ENCODE peak calls at places on chromosomes 5 and 9, in nine cellular contexts. I is stimulated activated CD4-positive, alpha-beta T cell treated with anti-CD3 and anti-CD28 coated beads, Interleukin-4, amount 100 ng/mL, for 48 hours; J is NCI-H1092; B is AG10803; D is NCI-H748 treated with DMSO at 0.1 percent for 48 hours; G is stimulated activated naive CD4-positive, alpha-beta T cell; L is heart right ventricle; U is Daoy; F is EL. Z is an unnamed sample.

GRCh38 chr5:93582677-93583524 is at the start of gene NR2F1:
- DNase-seq in L (peak), F (peak), B (peak), J (peak), I (no peak), D (peak), G (no peak), U (peak), Z (peak)

GRCh38 chr5:185095-186070 is 5.9 kb upstream of the LRRC14B start:
- DNase-seq in F (no peak), L (no peak), I (no peak), D (no peak), J (no peak), U (no peak), B (no peak), G (no peak), Z (no peak)

GRCh38 chr5:135880278-135880677 is 15.4 kb downstream of the IL9 start:
- DNase-seq in I (no peak), D (no peak), B (no peak), G (no peak), L (no peak), F (peak), U (peak), J (no peak), Z (no peak)

GRCh38 chr5:140232731-140233130 is 57.7 kb downstream of the CYSTM1 start:
- DNase-seq in J (no peak), L (no peak), G (no peak), D (no peak), F (no peak), U (no peak), I (no peak), B (no peak), Z (peak)

GRCh38 chr5:27571681-27572080 is 533.3 kb upstream of the CDH9 start:
- DNase-seq in F (no peak), G (no peak), D (no peak), I (no peak), U (no peak), B (no peak), J (no peak), L (no peak), Z (no peak)

GRCh38 chr9:113715086-113715485 is 161.0 kb upstream of the ZNF618 start:
- DNase-seq in B (peak), I (no peak), F (peak), D (no peak), L (no peak), U (peak), J (no peak), G (no peak), Z (peak)

GRCh38 chr9:137167113-137167751 is 2.6 kb downstream of the LRRC26 start:
- DNase-seq in I (no peak), U (peak), J (no peak), G (no peak), B (no peak), D (no peak), L (no peak), F (no peak), Z (no peak)

GRCh38 chr9:127943746-127944145 is 6.1 kb upstream of the DPM2 start:
- DNase-seq in L (peak), D (peak), F (peak), I (peak), G (peak), J (peak), B (peak), U (peak), Z (peak)

GRCh38 chr5:52948418-52949076 is 40.6 kb upstream of the ITGA2 start:
- DNase-seq in U (peak), G (peak), F (peak), B (peak), L (peak), D (peak), J (peak), I (peak), Z (peak)

GRCh38 chr5:66840527-66841013 is 244.4 kb downstream of the MAST4 start:
- DNase-seq in D (no peak), F (no peak), I (no peak), B (peak), G (no peak), L (no peak), J (no peak), U (no peak), Z (no peak)

GRCh38 chr5:89080467-89081116 is 197.6 kb upstream of the MEF2C start:
- DNase-seq in D (no peak), U (no peak), L (no peak), I (no peak), G (no peak), F (no peak), B (no peak), J (no peak), Z (no peak)

GRCh38 chr9:36818965-36819870 is 214.8 kb downstream of the PAX5 start:
- DNase-seq in D (no peak), F (no peak), U (no peak), L (no peak), G (no peak), I (no peak), B (no peak), J (no peak), Z (no peak)

GRCh38 chr5:120630550-120630949 is 166.4 kb downstream of the PRR16 start:
- DNase-seq in I (no peak), F (no peak), B (no peak), J (no peak), U (no peak), L (no peak), G (no peak), D (no peak), Z (no peak)

GRCh38 chr5:56808211-56808610 is 7.1 kb upstream of the MAP3K1 start:
- DNase-seq in L (no peak), B (no peak), J (no peak), F (no peak), I (no peak), G (no peak), D (no peak), U (no peak), Z (no peak)

GRCh38 chr5:148820778-148821395 is 5.5 kb upstream of the ADRB2 start:
- DNase-seq in I (no peak), F (peak), L (no peak), J (no peak), U (no peak), B (peak), D (peak), G (no peak), Z (peak)

GRCh38 chr9:4152201-4152600 is 147.7 kb downstream of the GLIS3 start:
- DNase-seq in L (no peak), I (no peak), G (no peak), J (no peak), D (no peak), U (no peak), F (no peak), B (no peak), Z (no peak)

GRCh38 chr5:62653001-62653863 is 74.6 kb downstream of the LRRC70 start:
- DNase-seq in I (no peak), F (peak), G (no peak), L (no peak), B (no peak), D (no peak), U (no peak), J (no peak), Z (no peak)

GRCh38 chr5:154575869-154576806 is 98.1 kb upstream of the HAND1 start:
- DNase-seq in B (no peak), D (no peak), F (no peak), L (no peak), J (no peak), G (no peak), I (no peak), U (no peak), Z (no peak)

GRCh38 chr9:135516132-135516860 is 4.9 kb upstream of the LCN1 start:
- DNase-seq in F (no peak), B (no peak), D (no peak), I (no peak), G (no peak), L (no peak), J (no peak), U (no peak), Z (no peak)

GRCh38 chr5:145471026-145471425 is 364.1 kb downstream of the PRELID2 start:
- DNase-seq in F (no peak), U (no peak), G (no peak), I (no peak), L (no peak), D (no peak), J (no peak), B (no peak), Z (no peak)

GRCh38 chr9:8329561-8330283 is 530.1 kb upstream of the DMAC1 start:
- DNase-seq in B (no peak), G (no peak), U (peak), J (peak), D (peak), I (no peak), F (no peak), L (no peak), Z (no peak)

GRCh38 chr5:168409601-168410458 is 76.4 kb upstream of the RARS1 start:
- DNase-seq in J (no peak), U (peak), F (peak), I (peak), D (no peak), G (no peak), L (no peak), B (peak), Z (peak)

GRCh38 chr5:14097998-14098471 is 45.1 kb upstream of the TRIO start:
- DNase-seq in L (no peak), F (peak), G (no peak), I (no peak), U (no peak), D (no peak), J (no peak), B (peak), Z (no peak)

GRCh38 chr9:136687721-136688223 is 515 bp upstream of the AGPAT2 start:
- DNase-seq in I (no peak), F (no peak), B (no peak), J (no peak), U (no peak), D (no peak), L (peak), G (no peak), Z (no peak)

GRCh38 chr9:115032300-115032699 is 85.7 kb downstream of the TNC start:
- DNase-seq in G (no peak), J (no peak), L (no peak), F (no peak), U (no peak), I (no peak), D (no peak), B (no peak), Z (no peak)

Z was measured in RPMI7951.